ENCODE peak calls at places on chromosome 11, in four cellular contexts. Z, Y, T and R are unnamed samples.
A peak's percentile ranks its signal among the peaks of the same experiment; 100 is the strongest.

GRCh38 chr11:1260023-1260501 is 37.2 kb downstream of the MUC5B start:
- DNase-seq in Z (peak; percentile 5), Y (peak; percentile 42), T (no peak), R (no peak)

GRCh38 chr11:113273720-113274119 is 40.7 kb upstream of the TTC12 start:
- DNase-seq in Z (no peak), Y (no peak), T (no peak), R (no peak)

GRCh38 chr11:2549080-2549479 is 104.3 kb downstream of the KCNQ1 start:
- DNase-seq in Z (no peak), Y (no peak), T (peak; percentile 7), R (no peak)

GRCh38 chr11:2577071-2578005 is 122.5 kb downstream of the KCNQ1OT1 start:
- DNase-seq in Z (no peak), Y (no peak), T (peak; percentile 11), R (no peak)

GRCh38 chr11:128688031-128688713 is 5.7 kb upstream of the FLI1 start:
- DNase-seq in Z (no peak), Y (no peak), T (no peak), R (no peak)

GRCh38 chr11:128494418-128495332 is 92.7 kb downstream of the ETS1 start:
- DNase-seq in Z (no peak), Y (no peak), T (no peak), R (no peak)

GRCh38 chr11:86699036-86699791 is 26.8 kb upstream of the ME3 start:
- DNase-seq in Z (no peak), Y (no peak), T (no peak), R (peak; percentile 70)

GRCh38 chr11:112558691-112559090 is 298.0 kb upstream of the PLET1 start:
- DNase-seq in Z (no peak), Y (no peak), T (no peak), R (no peak)

GRCh38 chr11:83087035-83087434 is 15.3 kb upstream of the RAB30 start:
- DNase-seq in Z (peak; percentile 8), Y (no peak), T (no peak), R (peak; percentile 75)

GRCh38 chr11:20084921-20085814 is 75.1 kb downstream of the DBX1 start:
- DNase-seq in Z (no peak), Y (no peak), T (no peak), R (no peak)

GRCh38 chr11:70464509-70465361 is 66.4 kb downstream of the CTTN start:
- DNase-seq in Z (no peak), Y (no peak), T (no peak), R (no peak)

GRCh38 chr11:69337211-69337721 is 43.3 kb downstream of the MYEOV start:
- DNase-seq in Z (peak; percentile 57), Y (no peak), T (no peak), R (no peak)

GRCh38 chr11:116086426-116086825 is 582.2 kb upstream of the CADM1 start:
- DNase-seq in Z (no peak), Y (no peak), T (no peak), R (no peak)

GRCh38 chr11:830295-831131 is 2.2 kb upstream of the CD151 start:
- DNase-seq in Z (peak; percentile 63), Y (no peak), T (peak; percentile 64), R (no peak)

GRCh38 chr11:47393163-47394049 is 15.0 kb upstream of the SLC39A13 start:
- DNase-seq in Z (peak; percentile 67), Y (no peak), T (peak; percentile 58), R (no peak)

GRCh38 chr11:68444566-68444965 is 16.0 kb upstream of the PPP6R3 start:
- DNase-seq in Z (no peak), Y (no peak), T (no peak), R (no peak)

GRCh38 chr11:126479178-126479930 is 123.9 kb downstream of the ST3GAL4 start:
- DNase-seq in Z (no peak), Y (no peak), T (no peak), R (no peak)

GRCh38 chr11:119061256-119061655 is 4.3 kb upstream of the HYOU1 start:
- DNase-seq in Z (no peak), Y (no peak), T (no peak), R (no peak)

GRCh38 chr11:10317281-10317755 is 12.4 kb downstream of the ADM start:
- DNase-seq in Z (no peak), Y (no peak), T (no peak), R (no peak)

GRCh38 chr11:119339581-119340334 is 925 bp downstream of the C1QTNF5 start:
- DNase-seq in Z (peak; percentile 60), Y (no peak), T (peak; percentile 77), R (no peak)

GRCh38 chr11:134418119-134418840 is 6.2 kb upstream of the B3GAT1 start:
- DNase-seq in Z (peak; percentile 22), Y (no peak), T (no peak), R (peak; percentile 37)

GRCh38 chr11:69398529-69399492 is 82.7 kb upstream of the LINC01488 start:
- DNase-seq in Z (peak; percentile 52), Y (no peak), T (no peak), R (no peak)

GRCh38 chr11:130114281-130114680 is 44.6 kb downstream of the APLP2 start:
- DNase-seq in Z (no peak), Y (no peak), T (no peak), R (peak; percentile 27)

GRCh38 chr11:19499999-19500398 is 212.6 kb upstream of the NAV2 start:
- DNase-seq in Z (no peak), Y (no peak), T (no peak), R (no peak)

GRCh38 chr11:15114501-15115475 is at the start of gene INSC:
- DNase-seq in Z (peak; percentile 14), Y (no peak), T (no peak), R (no peak)
- H3K4me3 ChIP-seq in Z (peak within 1 kb of the TSS; percentile 49), Y (no peak within 1 kb of the TSS), T (no peak within 1 kb of the TSS), R (no peak within 1 kb of the TSS)

DNA sequence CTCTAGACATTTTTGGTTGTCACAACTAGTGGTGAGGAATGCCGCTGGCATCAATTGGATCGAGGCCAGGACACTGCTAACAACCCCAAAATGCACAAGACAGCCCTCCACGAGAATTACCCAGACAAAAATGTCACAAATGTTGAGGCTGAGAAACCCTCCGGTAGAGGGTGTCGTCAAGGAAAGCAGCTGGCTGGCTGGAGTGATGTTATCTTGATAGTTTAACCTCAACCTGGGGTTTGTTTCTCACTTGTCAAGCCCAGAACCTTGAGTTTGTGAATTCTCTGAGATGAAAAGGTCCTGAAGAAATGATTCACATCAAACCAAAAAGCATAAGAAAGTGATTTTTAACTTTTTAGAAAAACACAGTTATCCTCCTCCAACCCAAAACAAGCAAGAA is 21.1 kb upstream of the TMPRSS13 start:
- DNase-seq in Z (no peak), Y (no peak), T (no peak), R (no peak)
- TF ChIP-seq CTCF in Z (no peak), Y (no peak), T (no peak), R (peak; percentile 31)

GRCh38 chr11:64874841-64875240 is 3.6 kb downstream of the EHD1 start:
- DNase-seq in Z (no peak), Y (no peak), T (no peak), R (no peak)
- H3K4me3 ChIP-seq in Z (peak overlapping the region; percentile 28), Y (no peak overlapping the region), T (no peak overlapping the region), R (no peak overlapping the region)

GRCh38 chr11:40129276-40129675 is 1330.2 kb downstream of the LRRC4C start:
- DNase-seq in Z (no peak), Y (no peak), T (no peak), R (peak; percentile 8)
- TF ChIP-seq CTCF in Z (no peak), Y (no peak), T (no peak), R (peak; percentile 71)

GRCh38 chr11:9263840-9264380 is 1.2 kb downstream of the DENND5A start:
- DNase-seq in Z (peak; percentile 72), Y (no peak), T (no peak), R (no peak)
- H3K4me3 ChIP-seq in Z (peak overlapping the region; percentile 84), Y (peak overlapping the region; percentile 85), T (peak overlapping the region; percentile 81), R (peak overlapping the region; percentile 87)

DNA sequence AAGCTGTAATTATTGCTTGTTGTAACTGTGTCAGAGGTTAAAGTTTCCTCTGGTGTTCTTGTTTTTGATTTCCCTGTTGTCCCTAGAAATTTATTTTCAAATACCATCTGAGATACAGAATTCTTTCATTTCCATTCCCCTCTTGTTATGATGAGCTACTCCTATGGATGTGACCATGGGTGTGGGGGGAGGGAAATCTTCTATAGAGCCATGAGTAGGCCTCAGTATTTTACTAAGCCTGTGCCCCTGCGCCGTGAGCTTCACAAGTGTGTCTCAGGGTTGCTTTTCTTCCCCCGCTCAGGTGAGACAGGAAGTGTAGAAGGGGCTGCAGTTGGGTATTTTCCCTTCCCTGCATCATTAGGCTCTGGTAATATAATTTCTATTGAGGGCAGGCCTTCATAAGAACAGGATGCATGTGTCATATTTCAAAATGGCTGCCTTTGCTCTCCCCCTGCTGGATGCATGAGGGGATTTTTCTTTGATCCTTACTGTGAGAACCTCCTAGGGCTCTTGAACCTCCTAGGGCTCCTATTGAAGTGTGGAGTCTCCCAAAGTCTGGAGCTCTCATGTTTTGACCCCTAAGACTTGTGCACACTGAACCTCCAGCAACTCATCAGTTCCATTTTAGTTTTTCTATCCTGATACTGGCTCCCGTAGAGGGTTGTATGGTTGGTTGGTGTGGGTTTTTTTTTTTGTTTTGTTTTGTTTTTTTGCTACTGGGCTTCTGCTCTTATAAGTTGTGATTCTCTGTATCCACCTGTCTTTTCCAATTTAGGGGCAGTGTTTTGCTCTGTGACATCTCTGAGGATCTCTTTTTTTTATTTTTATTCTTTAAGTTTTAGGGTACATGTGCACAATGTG is 658.2 kb downstream of the NTM start:
- DNase-seq in Z (peak; percentile 41), Y (no peak), T (no peak), R (peak; percentile 32)
- TF ChIP-seq CTCF in Z (peak; percentile 47), Y (peak; percentile 14), T (peak; percentile 15), R (peak; percentile 64)

GRCh38 chr11:92226331-92227232 is 2.0 kb downstream of the FAT3 start:
- DNase-seq in Z (peak; percentile 2), Y (no peak), T (no peak), R (no peak)

GRCh38 chr11:92225206-92225562 is 566 bp downstream of the FAT3 start:
- DNase-seq in Z (no peak), Y (no peak), T (no peak), R (no peak)

GRCh38 chr11:92227233-92227593 is 2.6 kb downstream of the FAT3 start:
- DNase-seq in Z (no peak), Y (no peak), T (no peak), R (no peak)

GRCh38 chr11:92224394-92225205 is at the start of gene FAT3:
- DNase-seq in Z (peak; percentile 28), Y (no peak), T (no peak), R (no peak)

DNA sequence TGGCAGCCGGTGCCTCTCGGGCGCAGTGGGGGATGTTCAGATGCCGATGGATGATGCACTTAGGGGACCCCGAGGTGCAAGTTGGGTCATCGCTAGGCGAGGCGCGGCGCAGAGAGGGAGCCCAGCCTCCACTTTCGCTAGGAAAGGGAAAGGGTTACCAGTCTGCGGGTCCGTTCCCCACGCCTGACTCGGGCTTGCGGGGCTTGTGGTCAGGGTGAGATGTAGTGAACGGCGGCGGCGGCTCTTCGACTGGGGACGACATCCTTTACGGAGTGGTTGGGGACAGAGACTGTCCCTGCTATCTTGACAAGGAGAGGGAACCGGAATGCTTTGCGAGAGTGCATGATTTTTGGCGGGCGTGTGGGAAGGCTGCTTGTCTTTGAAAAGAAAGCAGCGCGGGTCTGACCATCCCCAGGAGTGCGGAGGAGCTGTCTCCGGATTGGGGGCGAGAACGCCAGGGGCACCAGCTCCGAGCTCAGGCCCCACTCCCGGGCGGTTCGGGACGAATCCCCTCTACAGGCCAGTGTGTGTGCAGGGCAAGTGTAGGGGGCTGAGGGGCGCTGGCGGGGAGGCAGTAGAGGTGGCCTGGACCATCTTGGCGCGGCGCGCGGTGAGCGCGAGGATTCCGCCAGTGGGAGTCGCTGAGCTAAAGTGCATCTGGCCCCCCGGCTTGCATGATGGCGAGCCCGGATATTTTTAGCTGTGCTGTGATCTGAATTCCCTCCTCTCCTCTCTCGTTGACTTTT is 1.1 kb downstream of the FAT3 start:
- DNase-seq in Z (peak; percentile 2), Y (no peak), T (no peak), R (no peak)
- H3K4me3 ChIP-seq in Z (peak overlapping the region; percentile 9), Y (no peak overlapping the region), T (no peak overlapping the region), R (no peak overlapping the region)